ENCODE peak calls at places on chromosome X, in six cellular contexts. M is activated CD4-positive, alpha-beta T cell treated with anti-CD3 and anti-CD28 coated beads, Interleukin-2, amount 50 U/mL, for 1 hour; D is pancreas; Z is RPMI7951; J is stimulated activated naive CD4-positive, alpha-beta T cell; C is iris pigment epithelial cell. W is an unnamed sample.

GRCh38 chrX:137565921-137566745 is at the start of gene ZIC3:
- DNase-seq in M (no peak), D (peak), Z (peak), J (no peak), C (peak), W (peak)

GRCh38 chrX:123169247-123169901 is 14.7 kb upstream of the GRIA3 start:
- DNase-seq in M (no peak), D (no peak), Z (no peak), J (no peak), C (no peak), W (no peak)

GRCh38 chrX:148914783-148915182 is 414.4 kb downstream of the AFF2 start:
- DNase-seq in M (no peak), D (no peak), Z (peak), J (no peak), C (no peak), W (no peak)

GRCh38 chrX:130645955-130646583 is 244.3 kb downstream of the RBMX2 start:
- DNase-seq in M (no peak), D (no peak), Z (no peak), J (no peak), C (no peak), W (no peak)

GRCh38 chrX:124842205-124842604 is 477.5 kb upstream of the TEX13C start:
- DNase-seq in M (no peak), D (no peak), Z (no peak), J (no peak), C (no peak), W (no peak)

GRCh38 chrX:16278927-16279326 is 111.6 kb downstream of the MAGEB17 start:
- DNase-seq in M (no peak), D (no peak), Z (peak), J (peak), C (no peak), W (no peak)

GRCh38 chrX:101682723-101683122 is 23.1 kb upstream of the ARMCX2 start:
- DNase-seq in M (no peak), D (no peak), Z (peak), J (no peak), C (peak), W (no peak)

GRCh38 chrX:37921758-37922157 is 74.4 kb upstream of the DYNLT3 start:
- DNase-seq in M (no peak), D (no peak), Z (peak), J (no peak), C (peak), W (no peak)

GRCh38 chrX:2677764-2678163 is 13.3 kb upstream of the CD99 start:
- DNase-seq in M (no peak), D (peak), Z (peak), J (no peak), C (peak), W (no peak)

GRCh38 chrX:12446342-12447075 is 308.2 kb downstream of the FRMPD4 start:
- DNase-seq in M (no peak), D (no peak), Z (peak), J (no peak), C (peak), W (no peak)

GRCh38 chrX:69761633-69762032 is 145.7 kb downstream of the EDA start:
- DNase-seq in M (no peak), D (no peak), Z (no peak), J (no peak), C (no peak), W (no peak)

GRCh38 chrX:1336331-1337143 is at the start of gene IL3RA:
- DNase-seq in M (no peak), D (no peak), Z (peak), J (no peak), C (peak), W (no peak)

GRCh38 chrX:138866643-138867042 is 155.1 kb upstream of the FGF13 start:
- DNase-seq in M (no peak), D (no peak), Z (no peak), J (no peak), C (no peak), W (no peak)

GRCh38 chrX:7110821-7111276 is 36.7 kb upstream of the STS start:
- DNase-seq in M (no peak), D (no peak), Z (peak), J (no peak), C (peak), W (no peak)

GRCh38 chrX:33128048-33128805 is 83.1 kb downstream of the DMD start:
- DNase-seq in M (no peak), D (no peak), Z (no peak), J (no peak), C (no peak), W (no peak)

GRCh38 chrX:119155416-119156035 is 27.9 kb upstream of the KIAA1210 start:
- DNase-seq in M (no peak), D (no peak), Z (peak), J (no peak), C (peak), W (no peak)

GRCh38 chrX:72492499-72492898 is 80.1 kb downstream of the HDAC8 start:
- DNase-seq in M (no peak), D (no peak), Z (no peak), J (no peak), C (no peak), W (no peak)

GRCh38 chrX:134801267-134801666 is 143.0 kb upstream of the PLAC1 start:
- DNase-seq in M (no peak), D (no peak), Z (peak), J (no peak), C (peak), W (no peak)

GRCh38 chrX:136823175-136823574 is 42.4 kb upstream of the ARHGEF6 start:
- DNase-seq in M (no peak), D (no peak), Z (peak), J (no peak), C (peak), W (no peak)

GRCh38 chrX:43605351-43605750 is 50.7 kb upstream of the MAOA start:
- DNase-seq in M (no peak), D (no peak), Z (no peak), J (no peak), C (no peak), W (no peak)

GRCh38 chrX:20265221-20265725 is 1.4 kb downstream of the RPS6KA3 start:
- DNase-seq in M (peak), D (peak), Z (peak), J (peak), C (peak), W (no peak)

GRCh38 chrX:117985241-117985640 is 131.4 kb downstream of the KLHL13 start:
- DNase-seq in M (no peak), D (no peak), Z (no peak), J (no peak), C (no peak), W (no peak)

GRCh38 chrX:45344597-45344996 is 143.9 kb upstream of the DIPK2B start:
- DNase-seq in M (no peak), D (no peak), Z (peak), J (no peak), C (peak), W (no peak)

GRCh38 chrX:619812-620493 is 10.6 kb upstream of the SHOX start:
- DNase-seq in M (no peak), D (no peak), Z (no peak), J (no peak), C (peak), W (no peak)

GRCh38 chrX:10045327-10046000 is 78.3 kb downstream of the CLDN34 start:
- DNase-seq in M (no peak), D (no peak), Z (no peak), J (no peak), C (no peak), W (no peak)

GRCh38 chrX:66638591-66639500 is at the start of gene EDA2R:
- DNase-seq in M (no peak), D (peak), Z (peak), J (peak), C (peak), W (no peak)

GRCh38 chrX:56761167-56761566 is 32.1 kb downstream of the NBDY start:
- DNase-seq in M (no peak), D (no peak), Z (no peak), J (no peak), C (no peak), W (no peak)

GRCh38 chrX:9339603-9340569 is 125.0 kb upstream of the TBL1X start:
- DNase-seq in M (peak), D (no peak), Z (peak), J (peak), C (no peak), W (no peak)

GRCh38 chrX:138859421-138859820 is 147.9 kb upstream of the FGF13 start:
- DNase-seq in M (no peak), D (no peak), Z (no peak), J (no peak), C (no peak), W (no peak)

GRCh38 chrX:31609130-31609529 is 537.3 kb upstream of the FTHL17 start:
- DNase-seq in M (no peak), D (no peak), Z (peak), J (no peak), C (peak), W (no peak)

W was measured in NCI-H1092.